ENCODE peak calls at places on chromosomes 11 and 22, in nine cellular contexts. M is trophoblast cell; N is fibroblast of lung; P is OCI-LY7; U is CD4-positive, CD25-positive, alpha-beta regulatory T cell; G is psoas muscle; F is CD8-positive, alpha-beta T cell; O is endodermal cell; Y is keratinocyte. L is an unnamed sample.

GRCh38 chr11:13238879-13239514 is 38.6 kb upstream of the BMAL1 start:
- DNase-seq in M (peak; percentile 34), N (peak; percentile 57), P (peak; percentile 54), U (peak; percentile 53), G (no peak), F (peak; percentile 61), O (peak; percentile 83), Y (no peak), L (no peak)

GRCh38 chr11:46387919-46388618 is 3.5 kb downstream of the CHRM4 start:
- DNase-seq in M (no peak), N (no peak), P (no peak), U (no peak), G (no peak), F (no peak), O (no peak), Y (no peak), L (no peak)

GRCh38 chr11:85664561-85665481 is at the start of gene CREBZF:
- DNase-seq in M (peak; percentile 96), N (peak; percentile 97), P (peak; percentile 96), U (peak; percentile 91), G (peak; percentile 94), F (peak; percentile 96), O (peak; percentile 97), Y (peak; percentile 44), L (peak; percentile 96)

GRCh38 chr22:44410396-44411056 is 87.5 kb downstream of the RTL6 start:
- DNase-seq in M (no peak), N (no peak), P (no peak), U (no peak), G (no peak), F (no peak), O (peak; percentile 41), Y (no peak), L (peak; percentile 60)

GRCh38 chr22:25139062-25139461 is 60.6 kb upstream of the CRYBB3 start:
- DNase-seq in M (no peak), N (no peak), P (no peak), U (no peak), G (no peak), F (no peak), O (no peak), Y (no peak), L (no peak)

GRCh38 chr22:19823191-19823590 is 31.5 kb downstream of the GNB1L start:
- DNase-seq in M (no peak), N (no peak), P (no peak), U (no peak), G (no peak), F (peak; percentile 35), O (peak; percentile 35), Y (no peak), L (no peak)

GRCh38 chr11:1750840-1751520 is 585 bp upstream of the IFITM10 start:
- DNase-seq in M (no peak), N (no peak), P (no peak), U (no peak), G (no peak), F (no peak), O (no peak), Y (no peak), L (peak; percentile 68)

GRCh38 chr11:100719362-100719761 is 32.3 kb downstream of the ARHGAP42 start:
- DNase-seq in M (peak; percentile 13), N (peak; percentile 51), P (no peak), U (no peak), G (no peak), F (no peak), O (peak; percentile 78), Y (no peak), L (no peak)

GRCh38 chr11:103552086-103552485 is 442.9 kb downstream of the DYNC2H1 start:
- DNase-seq in M (no peak), N (no peak), P (no peak), U (no peak), G (no peak), F (no peak), O (no peak), Y (no peak), L (no peak)

GRCh38 chr11:5251746-5252145 is 2.1 kb upstream of the HBG1 start:
- DNase-seq in M (no peak), N (no peak), P (no peak), U (no peak), G (no peak), F (no peak), O (no peak), Y (no peak), L (no peak)

GRCh38 chr11:45904309-45904915 is 2.7 kb downstream of the FREY1 start:
- DNase-seq in M (no peak), N (no peak), P (no peak), U (no peak), G (no peak), F (no peak), O (no peak), Y (no peak), L (no peak)

GRCh38 chr22:34877506-34877905 is 188.5 kb upstream of the ISX start:
- DNase-seq in M (no peak), N (no peak), P (no peak), U (no peak), G (no peak), F (no peak), O (no peak), Y (no peak), L (no peak)

GRCh38 chr11:96752221-96752620 is 362.4 kb downstream of the JRKL start:
- DNase-seq in M (no peak), N (no peak), P (no peak), U (no peak), G (no peak), F (no peak), O (no peak), Y (no peak), L (no peak)

GRCh38 chr11:25702417-25702816 is 629.5 kb upstream of the ANO3 start:
- DNase-seq in M (no peak), N (no peak), P (no peak), U (no peak), G (no peak), F (no peak), O (no peak), Y (no peak), L (no peak)

GRCh38 chr11:72625746-72626636 is 48.2 kb downstream of the PDE2A start:
- DNase-seq in M (no peak), N (peak; percentile 36), P (no peak), U (no peak), G (peak; percentile 55), F (no peak), O (no peak), Y (no peak), L (peak; percentile 72)

GRCh38 chr11:123594188-123594901 is 60.1 kb downstream of the SCN3B start:
- DNase-seq in M (no peak), N (no peak), P (no peak), U (no peak), G (no peak), F (no peak), O (no peak), Y (no peak), L (no peak)

GRCh38 chr11:111064118-111064517 is 181.4 kb upstream of the POU2AF2 start:
- DNase-seq in M (no peak), N (peak; percentile 84), P (no peak), U (no peak), G (no peak), F (no peak), O (no peak), Y (no peak), L (no peak)

DNA sequence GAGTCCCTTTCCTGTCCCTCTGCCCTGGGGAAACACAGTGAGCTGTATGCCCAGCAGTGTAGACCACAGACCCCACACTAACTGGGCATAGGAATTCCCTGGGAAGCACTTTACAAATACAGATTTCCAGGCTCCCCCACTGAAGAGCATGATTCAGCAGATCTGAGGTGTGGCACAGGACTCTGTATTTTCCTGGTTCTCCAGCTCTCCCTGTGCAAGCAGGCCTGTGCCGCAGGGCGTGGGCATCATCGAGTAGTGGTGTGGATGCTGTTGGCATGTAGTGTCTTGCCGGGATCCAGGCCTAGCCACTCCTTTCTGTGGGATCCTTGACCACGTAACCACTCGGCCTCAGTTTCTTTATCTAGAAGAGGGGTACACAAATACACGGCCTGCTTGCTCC is 49.9 kb downstream of the GALNT18 start:
- DNase-seq in M (no peak), N (no peak), P (no peak), U (no peak), G (no peak), F (no peak), O (no peak), Y (no peak), L (no peak)
- H3K27ac ChIP-seq in M (no peak overlapping the region), N (peak overlapping the region; percentile 45), P (no peak overlapping the region), U (no peak overlapping the region), G (no peak overlapping the region), F (no peak overlapping the region), O (no peak overlapping the region), Y (no peak overlapping the region), L (no peak overlapping the region)

DNA sequence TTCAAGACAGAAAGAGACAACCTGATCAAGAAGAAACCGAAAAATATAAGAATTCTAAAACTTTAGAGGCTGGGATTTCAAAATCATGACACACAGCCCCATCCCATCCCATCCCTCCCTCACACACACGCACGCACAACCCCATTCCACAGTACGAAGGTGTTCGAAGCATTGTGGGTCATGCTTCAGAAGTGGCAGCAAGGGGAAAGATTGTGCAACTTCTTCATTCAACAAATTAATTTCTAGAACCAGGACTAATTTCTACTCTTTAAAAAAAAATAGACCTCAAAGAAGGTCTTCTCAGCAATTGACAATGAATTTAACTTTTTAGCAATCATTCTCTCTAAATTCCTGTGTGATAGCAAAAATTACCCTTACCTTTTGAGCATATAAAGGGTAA is 867 bp downstream of the SPA17 start:
- DNase-seq in M (peak; percentile 45), N (no peak), P (no peak), U (no peak), G (no peak), F (no peak), O (no peak), Y (no peak), L (no peak)
- H3K4me3 ChIP-seq in M (no peak overlapping the region), N (peak overlapping the region; percentile 68), P (peak overlapping the region; percentile 79), U (no peak overlapping the region), G (peak overlapping the region; percentile 77), F (peak overlapping the region; percentile 69), O (peak overlapping the region; percentile 89), Y (peak overlapping the region; percentile 74), L (peak overlapping the region; percentile 78)

GRCh38 chr11:78441956-78442355 is 24.3 kb upstream of the GAB2 start:
- DNase-seq in M (no peak), N (no peak), P (no peak), U (no peak), G (no peak), F (no peak), O (no peak), Y (no peak), L (no peak)
- H3K36me3 ChIP-seq in M (peaks cover 2% of the 10 kb centered on the region), N (no peaks in the 10 kb centered on the region), P (peaks cover 29% of the 10 kb centered on the region), U (peaks cover 14% of the 10 kb centered on the region), G (peaks cover 30% of the 10 kb centered on the region), F (no peaks in the 10 kb centered on the region), O (peaks cover 49% of the 10 kb centered on the region), Y (no peaks in the 10 kb centered on the region), L (peaks cover 17% of the 10 kb centered on the region)

GRCh38 chr11:30452114-30452513 is 129.2 kb downstream of the ARL14EP start:
- DNase-seq in M (no peak), N (no peak), P (no peak), U (no peak), G (no peak), F (no peak), O (no peak), Y (no peak), L (no peak)
- H3K27ac ChIP-seq in M (no peak overlapping the region), N (no peak overlapping the region), P (no peak overlapping the region), U (no peak overlapping the region), G (no peak overlapping the region), F (no peak overlapping the region), O (no peak overlapping the region), Y (no peak overlapping the region), L (no peak overlapping the region)

GRCh38 chr22:41474878-41475451 is 6.0 kb downstream of the ACO2 start:
- DNase-seq in M (no peak), N (no peak), P (no peak), U (no peak), G (no peak), F (no peak), O (no peak), Y (no peak), L (no peak)
- H3K4me3 ChIP-seq in M (no peak overlapping the region), N (no peak overlapping the region), P (no peak overlapping the region), U (no peak overlapping the region), G (no peak overlapping the region), F (no peak overlapping the region), O (no peak overlapping the region), Y (no peak overlapping the region), L (no peak overlapping the region)